ENCODE peak calls at places on chromosomes 13 and 19, in five cellular contexts. B, F, V, N and I are unnamed samples.
A peak's percentile ranks its signal among the peaks of the same experiment; 100 is the strongest.

GRCh38 chr19:12527034-12527836 is 24.0 kb downstream of the ZNF564 start:
- DNase-seq in B (no peak), F (no peak), V (no peak), N (peak; percentile 54), I (peak; percentile 11)

GRCh38 chr19:54851353-54851752 is 1.1 kb downstream of the KIR3DL2 start:
- DNase-seq in B (no peak), F (no peak), V (no peak), N (no peak), I (no peak)

GRCh38 chr19:17245535-17245984 is at the start of gene NR2F6:
- DNase-seq in B (no peak), F (no peak), V (no peak), N (no peak), I (no peak)

GRCh38 chr13:76921516-76921915 is 26.8 kb upstream of the ACOD1 start:
- DNase-seq in B (no peak), F (no peak), V (no peak), N (peak; percentile 41), I (no peak)

GRCh38 chr19:34502582-34503545 is 21.3 kb downstream of the WTIP start:
- DNase-seq in B (no peak), F (peak; percentile 7), V (no peak), N (no peak), I (no peak)

GRCh38 chr19:7605490-7606222 is 10.0 kb downstream of the CAMSAP3 start:
- DNase-seq in B (peak; percentile 84), F (no peak), V (no peak), N (no peak), I (peak; percentile 60)

GRCh38 chr19:54518844-54519243 is 16.2 kb downstream of the LAIR2 start:
- DNase-seq in B (no peak), F (no peak), V (no peak), N (no peak), I (no peak)

GRCh38 chr19:4952945-4953344 is 16.0 kb upstream of the KDM4B start:
- DNase-seq in B (no peak), F (no peak), V (no peak), N (no peak), I (no peak)

GRCh38 chr13:73513751-73514150 is 454.9 kb downstream of the KLF5 start:
- DNase-seq in B (no peak), F (no peak), V (no peak), N (no peak), I (no peak)

GRCh38 chr13:37089495-37089894 is 16.0 kb downstream of the CSNK1A1L start:
- DNase-seq in B (no peak), F (no peak), V (no peak), N (no peak), I (no peak)

GRCh38 chr13:102847272-102848234 is 1.7 kb downstream of the ERCC5 start:
- DNase-seq in B (no peak), F (no peak), V (no peak), N (peak; percentile 35), I (no peak)
- TF ChIP-seq CTCF in B (peak; percentile 74), F (peak; percentile 65), V (peak; percentile 43), N (peak; percentile 76), I (peak; percentile 80)

DNA sequence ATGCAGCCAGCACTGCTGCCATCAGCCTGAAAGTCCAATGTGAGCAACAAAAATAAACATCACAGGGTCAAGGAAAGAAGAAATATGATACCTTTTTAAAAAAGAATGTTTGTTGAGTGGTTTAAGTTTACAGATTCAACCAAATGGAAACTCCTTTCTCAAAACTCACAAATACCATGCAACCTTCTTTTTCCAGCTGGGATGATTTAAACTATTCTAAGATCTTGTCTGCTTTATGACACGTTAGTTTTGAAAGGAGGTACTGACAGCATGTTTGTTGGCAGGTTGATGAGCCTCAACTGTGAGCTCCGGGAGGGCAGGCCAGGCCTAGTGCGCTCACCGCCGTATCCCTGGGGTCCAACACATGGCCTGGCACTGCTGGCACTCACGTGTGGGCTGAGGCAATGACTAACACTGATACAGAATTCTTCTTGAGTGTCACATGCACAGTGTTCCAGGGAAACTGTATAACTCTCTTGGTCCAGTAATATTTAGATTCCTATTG is 46.7 kb downstream of the LATS2 start:
- DNase-seq in B (no peak), F (no peak), V (no peak), N (peak; percentile 88), I (no peak)
- H3K4me1 ChIP-seq in B (peaks cover 2% of the 10 kb centered on the region), F (peaks cover 77% of the 10 kb centered on the region), V (peaks cover 76% of the 10 kb centered on the region), N (peaks cover 47% of the 10 kb centered on the region), I (peaks cover 40% of the 10 kb centered on the region)

GRCh38 chr13:51125495-51126226 is 14.6 kb upstream of the C13orf42 start:
- DNase-seq in B (peak; percentile 75), F (peak; percentile 19), V (no peak), N (peak; percentile 50), I (peak; percentile 60)
- TF ChIP-seq CTCF in B (peak; percentile 96), F (peak; percentile 59), V (peak; percentile 61), N (peak; percentile 90), I (peak; percentile 67)

GRCh38 chr19:16142032-16142580 is 1.4 kb upstream of the HSH2D start:
- DNase-seq in B (no peak), F (no peak), V (no peak), N (no peak), I (no peak)
- H3K4me1 ChIP-seq in B (no peaks in the 10 kb centered on the region), F (no peaks in the 10 kb centered on the region), V (no peaks in the 10 kb centered on the region), N (no peaks in the 10 kb centered on the region), I (peaks cover 5% of the 10 kb centered on the region)